ENCODE peak calls at places on chromosomes 1 and 21, in six cellular contexts. Q is upper lobe of left lung, J is A549, S is K562, Y is HepG2, P is GM12878. K is an unnamed sample.

GRCh38 chr21:42433946-42434551 is 30.3 kb downstream of the UBASH3A start:
- ATAC-seq in Q (peak; percentile 54), J (no peak), S (peak; percentile 99), Y (no peak), P (no peak), K (no peak)

GRCh38 chr1:160606611-160607010 is 27.3 kb upstream of the CD84 start:
- ATAC-seq in Q (no peak), J (no peak), S (no peak), Y (no peak), P (peak; percentile 1), K (no peak)

GRCh38 chr1:101033017-101033416 is 7.4 kb upstream of the DPH5 start:
- ATAC-seq in Q (no peak), J (no peak), S (no peak), Y (no peak), P (no peak), K (no peak)

GRCh38 chr1:17538428-17539130 is 919 bp upstream of the ARHGEF10L start:
- ATAC-seq in Q (peak; percentile 47), J (no peak), S (no peak), Y (peak; percentile 53), P (no peak), K (no peak)

GRCh38 chr1:246565751-246566127 is 322 bp downstream of the TFB2M start:
- ATAC-seq in Q (peak; percentile 37), J (peak; percentile 16), S (no peak), Y (peak; percentile 27), P (no peak), K (peak; percentile 6)

GRCh38 chr1:203150511-203151297 is 23.2 kb downstream of the ADORA1 start:
- ATAC-seq in Q (no peak), J (no peak), S (peak; percentile 33), Y (no peak), P (no peak), K (no peak)

GRCh38 chr1:181784039-181784683 is 277.4 kb downstream of the ZNF648 start:
- ATAC-seq in Q (no peak), J (no peak), S (no peak), Y (no peak), P (no peak), K (no peak)

GRCh38 chr1:237677979-237678378 is 212.7 kb downstream of the ZP4 start:
- ATAC-seq in Q (no peak), J (peak; percentile 45), S (no peak), Y (no peak), P (no peak), K (no peak)

GRCh38 chr1:230345139-230345885 is 80.8 kb downstream of the PGBD5 start:
- ATAC-seq in Q (no peak), J (no peak), S (no peak), Y (no peak), P (no peak), K (no peak)

GRCh38 chr1:78236711-78237110 is 190.9 kb downstream of the GIPC2 start:
- ATAC-seq in Q (no peak), J (no peak), S (no peak), Y (no peak), P (no peak), K (no peak)

GRCh38 chr21:14453339-14453738 is 70.4 kb upstream of the HSPA13 start:
- ATAC-seq in Q (no peak), J (no peak), S (peak; percentile 48), Y (no peak), P (peak; percentile 88), K (no peak)

GRCh38 chr1:27521336-27522147 is 31.6 kb upstream of the WASF2 start:
- ATAC-seq in Q (peak; percentile 36), J (no peak), S (no peak), Y (peak; percentile 9), P (no peak), K (no peak)

GRCh38 chr1:31111290-31111951 is 45.9 kb upstream of the PUM1 start:
- ATAC-seq in Q (peak; percentile 66), J (peak; percentile 45), S (peak; percentile 66), Y (no peak), P (no peak), K (no peak)

DNA sequence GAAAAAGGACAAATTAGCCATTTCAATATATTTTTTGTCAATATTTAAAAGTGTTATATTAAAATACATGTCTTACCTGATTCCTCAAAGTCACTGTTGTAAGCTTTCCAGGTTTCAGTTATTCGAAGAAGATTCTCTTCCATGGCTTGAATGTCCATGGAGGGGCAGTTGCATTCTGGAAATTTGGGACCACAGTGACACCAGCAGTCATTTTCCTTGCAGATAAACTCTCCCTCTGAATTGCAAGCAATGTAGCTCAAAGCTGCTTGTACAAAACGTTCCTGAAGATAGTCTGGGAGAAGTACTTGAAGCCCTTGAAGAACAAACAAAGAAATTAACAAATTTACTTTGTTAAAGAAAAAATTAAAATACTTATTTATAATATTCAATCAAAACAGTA is 251.7 kb downstream of the BRINP3 start:
- ATAC-seq in Q (no peak), J (no peak), S (no peak), Y (no peak), P (no peak), K (no peak)
- TF ChIP-seq EP300 in Q (no peak), J (no peak), S (no peak), Y (no peak), P (no peak), K (no peak)

GRCh38 chr1:14841951-14842350 is 243.5 kb downstream of the KAZN start:
- ATAC-seq in Q (no peak), J (no peak), S (no peak), Y (no peak), P (no peak), K (no peak)
- H3K27ac ChIP-seq in Q (no peak overlapping the region), J (no peak overlapping the region), S (no peak overlapping the region), Y (no peak overlapping the region), P (no peak overlapping the region), K (no peak overlapping the region)

DNA sequence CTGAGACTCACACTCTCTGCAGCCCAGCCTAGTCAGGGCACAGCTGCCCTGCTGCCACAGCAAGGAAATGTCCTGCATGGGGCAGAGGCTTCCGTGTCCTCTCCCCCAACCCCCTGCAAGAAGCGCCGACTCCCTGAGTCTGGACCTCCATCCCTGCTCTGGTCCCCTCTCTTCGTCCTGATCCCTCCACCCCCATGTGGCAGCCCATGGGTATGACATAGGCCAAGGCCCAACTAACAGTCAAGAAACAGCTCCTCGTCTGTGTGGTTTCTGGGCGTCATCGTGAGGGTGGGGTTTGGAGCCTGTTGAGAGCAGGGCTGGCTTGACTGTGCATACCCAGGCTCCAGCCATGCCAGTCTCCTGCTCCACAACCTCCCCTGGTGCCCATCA is 19.5 kb downstream of the FAAH start:
- ATAC-seq in Q (no peak), J (peak; percentile 85), S (peak; percentile 93), Y (peak; percentile 83), P (peak; percentile 92), K (no peak)
- TF ChIP-seq CTCF in Q (no peak), J (no peak), S (peak; percentile 70), Y (peak; percentile 29), P (peak; percentile 55), K (no peak)

GRCh38 chr1:15524283-15525042 is 448 bp upstream of the CASP9 start:
- ATAC-seq in Q (peak; percentile 86), J (peak; percentile 68), S (peak; percentile 78), Y (peak; percentile 26), P (peak; percentile 77), K (peak; percentile 71)
- TF ChIP-seq EP300 in Q (no peak), J (no peak), S (peak; percentile 35), Y (no peak), P (no peak), K (peak; percentile 57)

GRCh38 chr1:90708826-90709225 is 8.3 kb downstream of the BARHL2 start:
- ATAC-seq in Q (no peak), J (no peak), S (no peak), Y (no peak), P (no peak), K (no peak)

GRCh38 chr1:90708236-90708786 is 8.8 kb downstream of the BARHL2 start:
- ATAC-seq in Q (no peak), J (no peak), S (no peak), Y (no peak), P (no peak), K (no peak)

GRCh38 chr1:90706437-90707362 is 10.4 kb downstream of the BARHL2 start:
- ATAC-seq in Q (peak; percentile 77), J (peak; percentile 86), S (peak; percentile 77), Y (peak; percentile 95), P (peak; percentile 40), K (no peak)

GRCh38 chr1:90705910-90706309 is 11.2 kb downstream of the BARHL2 start:
- ATAC-seq in Q (no peak), J (no peak), S (no peak), Y (no peak), P (no peak), K (no peak)

GRCh38 chr1:90707363-90707710 is 9.8 kb downstream of the BARHL2 start:
- ATAC-seq in Q (peak; percentile 70), J (peak; percentile 93), S (peak; percentile 80), Y (peak; percentile 97), P (peak; percentile 44), K (peak; percentile 48)
- H3K27ac ChIP-seq in Q (no peak overlapping the region), J (no peak overlapping the region), S (no peak overlapping the region), Y (no peak overlapping the region), P (no peak overlapping the region), K (no peak overlapping the region)